ENCODE peak calls at places on chromosomes 1 and 21, in four cellular contexts. M is Right ventricle myocardium inferior; D is stimulated activated effector memory CD8-positive, alpha-beta T cell treated with anti-CD3 and anti-CD28 coated beads, Interleukin-12 subunit alpha, Interleukin-12 subunit beta, amount 100 ng/mL, for 72 hours; I is WTC11. T is an unnamed sample.

GRCh38 chr1:239240736-239241135 is 145.6 kb upstream of the CHRM3 start:
- ATAC-seq in M (no peak), D (no peak), I (no peak), T (no peak)

GRCh38 chr1:39666772-39667171 is 5.1 kb downstream of the NT5C1A start:
- ATAC-seq in I (no peak), M (no peak), D (peak; percentile 96), T (peak; percentile 93)

GRCh38 chr1:26353976-26354820 is at the start of gene CRYBG2:
- ATAC-seq in M (no peak), D (no peak), I (no peak), T (no peak)

GRCh38 chr1:225834417-225835329 is 24.7 kb downstream of the EPHX1 start:
- ATAC-seq in M (peak; percentile 92), I (no peak), D (no peak), T (no peak)

GRCh38 chr1:32920833-32921232 is 19.6 kb upstream of the TMEM54 start:
- ATAC-seq in D (no peak), I (no peak), M (peak; percentile 81), T (no peak)

GRCh38 chr1:12359734-12360133 is 129.9 kb downstream of the VPS13D start:
- ATAC-seq in D (no peak), M (peak; percentile 50), I (no peak), T (no peak)

GRCh38 chr1:70034403-70034802 is 171.0 kb downstream of the LRRC40 start:
- ATAC-seq in D (no peak), I (peak; percentile 94), M (no peak), T (no peak)

GRCh38 chr1:92792340-92792782 is 7.5 kb upstream of the EVI5 start:
- ATAC-seq in M (no peak), D (no peak), I (peak; percentile 88), T (no peak)

GRCh38 chr1:187041104-187041503 is 212.4 kb downstream of the PLA2G4A start:
- ATAC-seq in M (no peak), I (peak; percentile 57), D (no peak), T (no peak)

GRCh38 chr1:12001996-12002493 is 17.3 kb upstream of the MIIP start:
- ATAC-seq in D (no peak), I (no peak), M (peak; percentile 88), T (peak; percentile 15)

GRCh38 chr1:110668523-110668922 is 6.2 kb downstream of the KCNA3 start:
- ATAC-seq in D (peak; percentile 6), I (no peak), M (no peak), T (peak; percentile 11)

GRCh38 chr21:25424045-25424444 is 183.2 kb downstream of the MRPL39 start:
- ATAC-seq in M (no peak), D (no peak), I (no peak), T (no peak)

GRCh38 chr1:165563551-165563950 is 19.8 kb downstream of the LRRC52 start:
- ATAC-seq in D (no peak), I (no peak), M (no peak), T (no peak)

GRCh38 chr1:232473319-232473718 is 156.6 kb downstream of the SIPA1L2 start:
- ATAC-seq in M (peak; percentile 34), D (no peak), I (peak; percentile 94), T (no peak)

GRCh38 chr1:19979494-19979977 is at the start of gene PLA2G2A:
- ATAC-seq in I (no peak), D (no peak), M (peak; percentile 64), T (no peak)

T was measured in activated T-helper 17 cell treated with anti-CD3 and anti-CD28 coated beads, Interleukin-2, amount 50 U/mL, for 72 hours.